ENCODE peak calls at places on chromosome 2, in five cellular contexts. P, G, E, Q and X are unnamed samples. For H3K27me3, the result is how much of the 10 kb centered on the place peaks cover.

GRCh38 chr2:424306-425172 is 136.6 kb upstream of the ALKAL2 start:
- DNase-seq in P (no peak), G (no peak), E (no peak), Q (no peak), X (no peak)

GRCh38 chr2:145692971-145693478 is 1173.1 kb upstream of the ZEB2 start:
- DNase-seq in P (no peak), G (peak), E (no peak), Q (no peak), X (no peak)

GRCh38 chr2:26652361-26653041 is 11.3 kb upstream of the CIB4 start:
- DNase-seq in P (no peak), G (no peak), E (no peak), Q (no peak), X (no peak)

GRCh38 chr2:213251618-213252017 is 32.6 kb upstream of the SPAG16 start:
- DNase-seq in P (no peak), G (peak), E (no peak), Q (no peak), X (no peak)

GRCh38 chr2:13009027-13009426 is 292.3 kb downstream of the TRIB2 start:
- DNase-seq in P (no peak), G (no peak), E (no peak), Q (no peak), X (no peak)

GRCh38 chr2:46848446-46848845 is 67.2 kb downstream of the MCFD2 start:
- DNase-seq in P (no peak), G (no peak), E (no peak), Q (no peak), X (no peak)

GRCh38 chr2:59295524-59296162 is 1054.5 kb upstream of the FANCL start:
- DNase-seq in P (no peak), G (peak), E (no peak), Q (no peak), X (no peak)

GRCh38 chr2:112906276-112906675 is 4.7 kb upstream of the IL37 start:
- DNase-seq in P (no peak), G (no peak), E (no peak), Q (no peak), X (no peak)

GRCh38 chr2:24245986-24246779 is 71.3 kb downstream of the FAM228A start:
- DNase-seq in P (no peak), G (no peak), E (no peak), Q (no peak), X (no peak)

GRCh38 chr2:241138471-241138870 is 10.8 kb downstream of the PASK start:
- DNase-seq in P (no peak), G (no peak), E (no peak), Q (no peak), X (no peak)

GRCh38 chr2:196592912-196593881 is 46.3 kb upstream of the CCDC150 start:
- DNase-seq in P (no peak), G (no peak), E (peak), Q (peak), X (no peak)

GRCh38 chr2:68318686-68319396 is 908 bp downstream of the CNRIP1 start:
- DNase-seq in P (no peak), G (no peak), E (no peak), Q (no peak), X (no peak)
- H3K27ac ChIP-seq in P (no peak), G (no peak), E (peak), Q (no peak), X (no peak)

GRCh38 chr2:58227171-58227917 is 13.8 kb downstream of the FANCL start:
- DNase-seq in P (no peak), G (no peak), E (no peak), Q (no peak), X (no peak)
- TF ChIP-seq CTCF in P (no peak), G (no peak), E (no peak), Q (no peak), X (no peak)

DNA sequence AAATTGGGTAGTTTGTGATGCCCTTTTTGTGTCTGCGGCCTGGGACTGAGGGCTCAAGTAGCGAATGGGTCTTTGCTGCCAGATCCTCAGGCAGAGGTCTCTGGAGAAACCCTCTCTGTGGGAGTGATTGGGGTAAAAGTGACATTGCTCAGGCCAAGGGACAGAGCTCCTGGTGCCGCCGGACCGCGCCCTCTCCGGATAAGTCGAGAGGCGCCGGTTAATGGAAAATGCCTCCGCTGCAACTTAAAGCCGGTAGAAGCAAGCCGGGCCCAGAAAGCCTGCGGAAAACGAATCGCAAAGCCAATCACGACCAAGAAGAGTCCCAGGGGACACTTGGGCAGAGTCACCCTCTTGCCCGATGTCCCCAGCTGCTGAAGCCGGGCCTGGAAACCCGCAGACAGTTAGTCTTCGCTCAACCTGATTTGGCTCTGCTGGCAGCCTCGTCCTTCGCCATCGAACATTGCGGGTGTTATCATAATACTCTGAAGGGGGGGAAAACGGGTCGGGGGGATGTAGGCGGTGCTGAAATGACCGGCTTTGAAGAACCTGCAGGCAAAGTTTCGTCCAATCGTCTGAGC is 347 bp upstream of the HOXD12 start:
- DNase-seq in P (no peak), G (no peak), E (no peak), Q (no peak), X (no peak)
- H3K27me3 ChIP-seq in P (half or more), G (under half), E (half or more), Q (under half), X (half or more)

GRCh38 chr2:233460726-233461431 is 105.7 kb downstream of the USP40 start:
- DNase-seq in P (no peak), G (peak), E (no peak), Q (no peak), X (no peak)
- H3K27ac ChIP-seq in P (no peak), G (peak), E (peak), Q (no peak), X (no peak)

GRCh38 chr2:216695401-216695821 is at the start of gene IGFBP5:
- DNase-seq in P (no peak), G (no peak), E (peak), Q (no peak), X (no peak)

GRCh38 chr2:216698291-216698690 is 2.9 kb upstream of the IGFBP5 start:
- DNase-seq in P (no peak), G (no peak), E (no peak), Q (no peak), X (no peak)

GRCh38 chr2:216698895-216699294 is 3.5 kb upstream of the IGFBP5 start:
- DNase-seq in P (no peak), G (peak), E (no peak), Q (peak), X (no peak)

GRCh38 chr2:216696321-216696720 is 972 bp upstream of the IGFBP5 start:
- DNase-seq in P (no peak), G (no peak), E (no peak), Q (no peak), X (no peak)

DNA sequence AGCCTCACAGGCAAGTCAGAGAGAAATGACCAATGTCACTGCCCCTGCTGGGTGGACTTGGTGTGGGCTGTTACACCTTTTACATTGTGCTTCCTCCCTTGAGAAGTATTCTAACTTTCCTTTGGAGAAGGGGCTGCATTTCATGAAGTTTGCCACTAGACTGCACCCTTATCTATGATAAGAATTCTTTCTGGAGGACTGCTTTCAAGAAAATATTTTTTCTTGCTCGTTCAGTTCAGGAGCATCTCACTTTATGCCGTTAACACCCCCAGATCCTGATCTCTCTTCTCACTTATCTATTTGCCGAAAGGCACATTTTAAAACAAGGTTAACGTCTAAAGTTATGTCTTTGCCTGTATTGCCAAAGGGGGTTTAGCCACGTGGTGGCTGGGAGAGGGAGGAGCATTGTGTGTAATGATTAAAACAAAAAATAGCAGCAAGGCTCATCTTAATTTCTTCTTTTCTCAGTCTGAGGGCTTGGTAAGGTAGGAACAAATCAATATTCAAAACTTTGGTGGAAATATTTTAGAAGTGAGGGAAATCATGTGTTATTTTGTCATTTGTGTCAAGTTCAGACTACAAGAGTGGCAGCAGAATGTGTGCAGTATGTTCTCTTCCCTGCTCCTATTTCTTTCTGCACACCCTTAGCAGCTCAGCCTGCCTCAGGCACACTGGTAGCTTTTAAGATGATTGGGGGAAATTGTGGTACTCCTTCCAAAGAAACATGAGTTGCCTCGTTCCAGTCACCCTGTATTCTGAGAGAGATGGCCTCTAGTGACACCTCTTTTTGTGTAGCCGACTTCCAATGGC is 1.6 kb upstream of the IGFBP5 start:
- DNase-seq in P (no peak), G (no peak), E (no peak), Q (no peak), X (no peak)
- TF ChIP-seq CTCF in P (peak), G (peak), E (peak), Q (peak), X (peak)

GRCh38 chr2:69305712-69306611 is 81.1 kb downstream of the GFPT1 start:
- DNase-seq in P (no peak), G (no peak), E (no peak), Q (no peak), X (no peak)

GRCh38 chr2:69306612-69306896 is 80.5 kb downstream of the GFPT1 start:
- DNase-seq in P (no peak), G (no peak), E (no peak), Q (no peak), X (no peak)

GRCh38 chr2:69307696-69308064 is 79.3 kb downstream of the GFPT1 start:
- DNase-seq in P (no peak), G (no peak), E (no peak), Q (no peak), X (no peak)

GRCh38 chr2:69308338-69308737 is 78.7 kb downstream of the GFPT1 start:
- DNase-seq in P (no peak), G (no peak), E (no peak), Q (no peak), X (no peak)

DNA sequence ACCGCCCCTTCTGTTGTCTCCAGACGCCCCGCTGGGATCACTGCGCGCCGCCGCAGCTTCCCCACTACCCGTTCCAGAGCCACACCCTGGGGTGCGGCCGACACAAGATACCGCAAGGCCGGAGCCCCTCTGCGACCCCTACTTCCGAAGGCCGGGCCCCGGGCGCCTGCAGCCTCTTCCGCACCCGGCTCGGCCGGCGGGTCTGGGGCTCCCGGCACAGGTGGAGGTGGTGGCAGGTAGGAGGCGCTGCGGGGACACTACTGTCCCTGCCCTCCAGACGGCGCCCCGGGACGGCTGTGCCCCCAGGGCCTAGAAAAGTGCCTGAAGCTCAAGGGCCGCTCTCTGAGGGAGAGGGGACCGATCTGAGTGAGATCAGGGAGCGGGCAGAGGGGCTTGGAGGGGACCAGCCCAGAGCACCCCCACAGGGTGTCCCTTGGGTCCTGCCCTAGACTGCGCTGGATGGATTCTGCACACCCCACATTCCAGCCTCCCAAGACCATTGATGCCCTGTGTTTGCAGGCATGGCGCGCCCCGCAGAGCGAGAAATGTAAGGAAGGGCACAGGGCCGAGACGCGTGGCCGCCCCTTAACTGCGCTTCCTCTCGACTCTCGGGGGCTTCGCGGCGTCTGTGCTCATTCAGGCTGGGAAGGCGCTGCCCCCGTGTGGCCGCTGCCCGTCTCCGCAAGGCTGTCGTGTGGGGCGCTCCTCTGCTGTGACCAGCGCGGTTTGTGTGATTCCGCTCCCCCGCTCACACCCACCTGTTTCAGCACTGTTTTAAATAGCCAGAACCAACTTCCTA is 79.9 kb downstream of the GFPT1 start:
- DNase-seq in P (peak), G (peak), E (peak), Q (peak), X (peak)
- H3K27me3 ChIP-seq in P (under half), G (under half), E (under half), Q (under half), X (under half)

GRCh38 chr2:200230716-200231115 is 75.8 kb upstream of the SPATS2L start:
- DNase-seq in P (no peak), G (peak), E (no peak), Q (no peak), X (no peak)

GRCh38 chr2:200223385-200223784 is 83.1 kb upstream of the SPATS2L start:
- DNase-seq in P (no peak), G (no peak), E (no peak), Q (no peak), X (no peak)

GRCh38 chr2:200222837-200223236 is 83.7 kb upstream of the SPATS2L start:
- DNase-seq in P (no peak), G (no peak), E (no peak), Q (no peak), X (no peak)

GRCh38 chr2:200225943-200226342 is 80.5 kb upstream of the SPATS2L start:
- DNase-seq in P (no peak), G (no peak), E (no peak), Q (no peak), X (no peak)

GRCh38 chr2:200226652-200227426 is 79.7 kb upstream of the SPATS2L start:
- DNase-seq in P (no peak), G (no peak), E (no peak), Q (no peak), X (no peak)
- H3K27ac ChIP-seq in P (no peak), G (no peak), E (no peak), Q (no peak), X (no peak)

DNA sequence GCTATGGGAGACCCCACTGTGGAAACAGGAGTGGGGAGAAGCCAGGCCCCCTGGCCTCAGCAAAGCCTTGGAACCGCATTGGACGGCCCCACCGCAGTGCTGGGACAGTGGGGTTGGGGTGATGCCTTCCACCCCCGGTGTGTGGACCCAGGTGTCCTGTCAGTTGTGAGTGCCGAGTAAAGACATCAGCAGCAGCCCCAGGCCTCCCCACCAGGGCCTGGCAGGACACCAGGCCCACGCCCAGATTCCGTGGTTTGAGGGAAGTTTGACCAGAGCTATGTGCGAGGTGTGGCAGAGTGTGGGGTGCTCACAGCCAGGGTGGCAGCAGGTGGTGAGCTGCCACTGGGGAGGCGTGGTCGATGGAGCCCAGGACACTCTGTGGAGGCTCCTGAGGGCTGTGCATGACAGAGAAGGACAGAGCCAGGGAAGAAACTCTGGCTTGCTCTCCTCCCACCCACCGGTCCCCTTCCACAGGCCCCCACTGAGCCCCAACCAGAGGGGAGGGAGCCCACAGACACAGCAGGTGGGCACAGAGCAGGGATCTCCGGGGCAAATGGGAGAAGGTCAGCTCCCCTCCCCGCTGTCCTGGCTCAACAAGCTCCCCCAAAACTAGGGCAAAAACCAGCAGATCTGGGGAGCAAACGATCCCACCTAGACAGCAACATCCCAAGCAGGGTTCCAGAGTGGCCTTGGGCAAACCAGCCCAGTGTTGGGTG is 69.1 kb downstream of the TWIST2 start:
- DNase-seq in P (no peak), G (no peak), E (peak), Q (no peak), X (no peak)
- TF ChIP-seq CTCF in P (no peak), G (no peak), E (no peak), Q (no peak), X (no peak)